ENCODE peak calls at places on chromosome 13, in four cellular contexts. F is transverse colon, X is fibroblast of the aortic adventitia, S is OCI-LY7. G is an unnamed sample.
A peak's percentile ranks its signal among the peaks of the same experiment; 100 is the strongest.

GRCh38 chr13:112688560-112689497 is 1.0 kb upstream of the ATP11A start:
- DNase-seq in S (peak; percentile 1), X (peak; percentile 16), F (peak; percentile 29), G (peak; percentile 36)

GRCh38 chr13:83453300-83453699 is 429.0 kb downstream of the SLITRK1 start:
- DNase-seq in F (no peak), X (no peak), S (no peak), G (no peak)

GRCh38 chr13:48595330-48596127 is 58.2 kb upstream of the CYSLTR2 start:
- DNase-seq in F (peak; percentile 64), X (peak; percentile 83), S (peak; percentile 68), G (peak; percentile 25)

GRCh38 chr13:30142502-30143211 is 164.7 kb downstream of the KATNAL1 start:
- DNase-seq in S (no peak), X (peak; percentile 99), F (peak; percentile 34), G (peak; percentile 44)

GRCh38 chr13:86135856-86136255 is 336.6 kb upstream of the SLITRK6 start:
- DNase-seq in F (no peak), S (no peak), X (no peak), G (no peak)

GRCh38 chr13:40613192-40613818 is 53.1 kb downstream of the FOXO1 start:
- DNase-seq in F (peak; percentile 63), S (peak; percentile 68), X (no peak), G (peak; percentile 38)

GRCh38 chr13:40064723-40065122 is 409.3 kb downstream of the COG6 start:
- DNase-seq in S (no peak), F (no peak), X (peak; percentile 96), G (no peak)

GRCh38 chr13:112854321-112854720 is 114.7 kb upstream of the MCF2L start:
- DNase-seq in X (no peak), S (no peak), F (no peak), G (no peak)

GRCh38 chr13:114069376-114070097 is 62.9 kb downstream of the RASA3 start:
- DNase-seq in S (no peak), F (peak; percentile 7), X (no peak), G (no peak)

GRCh38 chr13:35857769-35858168 is 273.4 kb downstream of the DCLK1 start:
- DNase-seq in X (no peak), F (no peak), S (no peak), G (no peak)

DNA sequence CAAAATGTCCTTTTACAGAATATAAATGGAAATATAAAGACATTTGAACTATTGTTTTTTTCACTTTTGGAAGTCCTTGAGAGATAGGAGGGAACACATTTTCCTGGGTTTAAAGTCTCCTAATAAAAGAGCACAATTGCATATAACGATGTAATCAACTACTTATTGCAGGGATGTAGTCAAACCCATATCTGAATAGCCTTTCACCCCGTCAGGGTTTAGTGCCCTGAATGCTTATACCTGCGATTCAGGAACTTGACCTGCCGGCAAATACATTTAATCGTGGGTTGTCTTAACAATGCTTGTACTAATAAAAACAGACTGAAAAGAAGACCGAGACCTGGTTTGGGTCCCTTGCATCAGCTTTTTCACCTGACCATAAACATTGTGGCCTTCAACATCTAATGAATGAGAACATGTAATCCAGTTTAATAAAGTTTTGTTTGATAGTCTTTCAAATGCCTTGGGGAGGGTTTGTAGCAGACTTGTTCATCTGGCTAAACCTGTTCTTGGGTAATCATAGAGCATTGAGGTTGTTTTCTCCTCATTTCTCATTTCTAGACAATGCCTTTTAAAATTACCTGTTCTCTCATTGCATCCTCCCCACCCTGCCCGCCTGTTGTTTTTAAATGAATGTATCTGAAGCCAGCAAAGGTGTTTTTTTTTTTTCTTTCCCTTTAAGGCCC is 7.0 kb downstream of the KLF5 start:
- DNase-seq in F (peak; percentile 49), X (no peak), S (no peak), G (no peak)
- H3K4me3 ChIP-seq in F (peak overlapping the region; percentile 97), X (no peak overlapping the region), S (no peak overlapping the region), G (no peak overlapping the region)

DNA sequence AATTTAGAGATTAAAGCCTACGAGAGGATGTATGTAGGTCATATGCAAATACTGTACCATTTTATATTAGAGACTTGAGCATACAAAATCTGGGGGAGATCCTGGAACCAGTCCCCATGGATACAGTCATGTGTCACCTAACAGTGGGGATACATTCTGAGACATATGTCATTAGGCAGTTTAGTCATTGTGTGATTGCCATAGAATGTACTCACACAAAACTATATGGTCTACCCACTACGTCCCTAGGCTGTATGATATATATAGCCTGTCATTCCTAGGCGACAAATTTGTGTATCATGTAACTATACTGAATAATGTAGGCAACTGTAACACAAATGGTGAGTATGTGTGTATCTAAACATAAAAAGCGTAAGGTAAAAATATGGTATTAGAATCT is 62.8 kb downstream of the WDFY2 start:
- DNase-seq in F (no peak), X (no peak), S (no peak), G (no peak)
- H3K4me3 ChIP-seq in F (no peak overlapping the region), X (no peak overlapping the region), S (no peak overlapping the region), G (no peak overlapping the region)

GRCh38 chr13:99217461-99218101 is 16.9 kb downstream of the UBAC2 start:
- DNase-seq in X (no peak), F (no peak), S (no peak), G (no peak)

GRCh38 chr13:99214691-99215090 is 14.0 kb downstream of the UBAC2 start:
- DNase-seq in F (no peak), S (no peak), X (no peak), G (no peak)

GRCh38 chr13:99218126-99218525 is 17.5 kb downstream of the UBAC2 start:
- DNase-seq in F (no peak), X (no peak), S (no peak), G (no peak)

GRCh38 chr13:99214232-99214631 is 13.6 kb downstream of the UBAC2 start:
- DNase-seq in F (no peak), S (no peak), X (no peak), G (no peak)

GRCh38 chr13:99215466-99215865 is 14.8 kb downstream of the UBAC2 start:
- DNase-seq in X (no peak), F (no peak), S (no peak), G (no peak)
- H3K4me3 ChIP-seq in X (no peak overlapping the region), F (no peak overlapping the region), S (no peak overlapping the region), G (no peak overlapping the region)

GRCh38 chr13:26255717-26256277 is 1.9 kb downstream of the CDK8 start:
- DNase-seq in X (peak; percentile 32), S (peak; percentile 22), F (no peak), G (no peak)

GRCh38 chr13:26254583-26255102 is 714 bp downstream of the CDK8 start:
- DNase-seq in F (peak; percentile 69), S (peak; percentile 62), X (peak; percentile 32), G (peak; percentile 64)

GRCh38 chr13:26253787-26254582 is at the start of gene CDK8:
- DNase-seq in F (peak; percentile 92), S (peak; percentile 93), X (peak; percentile 90), G (peak; percentile 83)

GRCh38 chr13:26257049-26257448 is 3.1 kb downstream of the CDK8 start:
- DNase-seq in X (no peak), F (no peak), S (peak; percentile 5), G (no peak)

GRCh38 chr13:26253262-26253786 is 605 bp upstream of the CDK8 start:
- DNase-seq in S (no peak), X (no peak), F (no peak), G (no peak)
- H3K4me3 ChIP-seq in S (peak overlapping the region; percentile 83), X (peak overlapping the region; percentile 1), F (peak overlapping the region; percentile 78), G (peak overlapping the region; percentile 91)

GRCh38 chr13:33015275-33015674 is 948 bp upstream of the KL start:
- DNase-seq in F (no peak), X (no peak), S (no peak), G (peak; percentile 5)
- H3K4me3 ChIP-seq in F (no peak overlapping the region), X (no peak overlapping the region), S (no peak overlapping the region), G (peak overlapping the region; percentile 35)

GRCh38 chr13:54573186-54573585 is 1544.6 kb downstream of the OLFM4 start:
- DNase-seq in S (no peak), X (no peak), F (no peak), G (no peak)
- H3K4me3 ChIP-seq in S (no peak overlapping the region), X (no peak overlapping the region), F (no peak overlapping the region), G (no peak overlapping the region)

G was measured in gastrocnemius medialis.